ENCODE peak calls at places on chromosomes 5 and 9, in five cellular contexts. P is A172; E is COR-L47; X is GM03348; V is activated CD8-positive, alpha-beta memory T cell treated with anti-CD3 and anti-CD28 coated beads, Interleukin-2, amount 50 U/mL, for 48 hours. K is an unnamed sample.

GRCh38 chr5:15664961-15665360 is 165.0 kb downstream of the FBXL7 start:
- DNase-seq in P (peak), E (no peak), X (peak), V (no peak), K (no peak)

GRCh38 chr5:141757402-141757801 is 75.4 kb upstream of the ARAP3 start:
- DNase-seq in P (peak), E (peak), X (peak), V (no peak), K (peak)

GRCh38 chr9:126986506-126986951 is 71.9 kb downstream of the RALGPS1 start:
- DNase-seq in P (peak), E (no peak), X (no peak), V (no peak), K (no peak)

GRCh38 chr9:10045598-10045997 is 567.2 kb downstream of the PTPRD start:
- DNase-seq in P (peak), E (peak), X (peak), V (no peak), K (peak)

GRCh38 chr9:131258698-131259431 is 17.4 kb downstream of the FAM78A start:
- DNase-seq in P (no peak), E (no peak), X (no peak), V (no peak), K (no peak)

GRCh38 chr9:76734716-76735115 is 29.5 kb upstream of the PCA3 start:
- DNase-seq in P (no peak), E (no peak), X (no peak), V (no peak), K (no peak)

GRCh38 chr9:79357185-79357584 is 214.6 kb upstream of the TLE4 start:
- DNase-seq in P (no peak), E (no peak), X (no peak), V (no peak), K (no peak)

GRCh38 chr9:9469271-9469670 is 1143.5 kb downstream of the PTPRD start:
- DNase-seq in P (no peak), E (no peak), X (no peak), V (no peak), K (no peak)

GRCh38 chr9:134593286-134593685 is 48.3 kb upstream of the COL5A1 start:
- DNase-seq in P (no peak), E (no peak), X (no peak), V (no peak), K (no peak)

GRCh38 chr5:139108056-139108811 is 89.9 kb downstream of the SIL1 start:
- DNase-seq in P (no peak), E (peak), X (no peak), V (no peak), K (peak)

GRCh38 chr5:168307022-168307421 is 15.6 kb downstream of the WWC1 start:
- DNase-seq in P (no peak), E (no peak), X (no peak), V (no peak), K (no peak)

GRCh38 chr9:75788006-75788634 is 102.4 kb upstream of the PCSK5 start:
- DNase-seq in P (no peak), E (no peak), X (no peak), V (no peak), K (no peak)

GRCh38 chr9:135608999-135609317 is 30.4 kb downstream of the GLT6D1 start:
- DNase-seq in P (no peak), E (no peak), X (no peak), V (no peak), K (no peak)

GRCh38 chr9:114072181-114073140 is 5.6 kb downstream of the AMBP start:
- DNase-seq in P (no peak), E (peak), X (peak), V (no peak), K (no peak)

GRCh38 chr5:172426086-172426485 is 28.2 kb downstream of the SH3PXD2B start:
- DNase-seq in P (no peak), E (no peak), X (no peak), V (no peak), K (no peak)

GRCh38 chr5:95646569-95647330 is at the start of gene RFESD:
- DNase-seq in P (peak), E (peak), X (peak), V (peak), K (peak)

GRCh38 chr9:89811356-89811755 is 206.5 kb downstream of the GADD45G start:
- DNase-seq in P (no peak), E (no peak), X (no peak), V (no peak), K (no peak)

GRCh38 chr5:88034520-88034919 is 234.1 kb downstream of the TMEM161B start:
- DNase-seq in P (no peak), E (no peak), X (no peak), V (no peak), K (no peak)

GRCh38 chr9:6134661-6135177 is 80.9 kb upstream of the IL33 start:
- DNase-seq in P (peak), E (no peak), X (peak), V (no peak), K (peak)

GRCh38 chr9:75148551-75148950 is 60.2 kb downstream of the OSTF1 start:
- DNase-seq in P (no peak), E (no peak), X (peak), V (no peak), K (peak)

GRCh38 chr5:91386120-91386519 is 3.0 kb upstream of the ARRDC3 start:
- DNase-seq in P (no peak), E (no peak), X (peak), V (no peak), K (peak)

GRCh38 chr5:3929799-3930198 is 334.2 kb downstream of the IRX1 start:
- DNase-seq in P (no peak), E (no peak), X (no peak), V (no peak), K (no peak)

GRCh38 chr5:62982348-62982747 is 403.7 kb downstream of the LRRC70 start:
- DNase-seq in P (no peak), E (no peak), X (no peak), V (no peak), K (no peak)

GRCh38 chr9:136105398-136106135 is 10.5 kb upstream of the NACC2 start:
- DNase-seq in P (no peak), E (no peak), X (peak), V (no peak), K (no peak)

K was measured in kidney glomerular epithelial cell.